ENCODE peak calls at places on chromosomes 12 and 14, in nine cellular contexts. K is neural crest cell, H is choroid plexus epithelial cell, E is heart left ventricle, L is foreskin fibroblast, A is epithelial cell of esophagus, V is A549, J is thoracic aorta, B is uterus. S is an unnamed sample.
A peak's percentile ranks its signal among the peaks of the same experiment; 100 is the strongest.

GRCh38 chr12:123960856-123961255 is 11.8 kb downstream of the CCDC92 start:
- DNase-seq in B (no peak), L (peak; percentile 35), H (no peak), J (no peak), E (no peak), K (no peak), V (no peak), A (no peak), S (no peak)

GRCh38 chr12:25529738-25530137 is 23.3 kb downstream of the LMNTD1 start:
- DNase-seq in B (no peak), A (peak; percentile 72), L (peak; percentile 42), V (no peak), E (no peak), K (no peak), H (peak; percentile 57), J (no peak), S (no peak)

GRCh38 chr12:49359671-49360070 is 7.6 kb upstream of the SPATS2 start:
- DNase-seq in L (no peak), H (no peak), A (no peak), E (no peak), B (no peak), J (no peak), K (no peak), V (no peak), S (no peak)

GRCh38 chr14:93137864-93138263 is 22.1 kb upstream of the ITPK1 start:
- DNase-seq in E (peak; percentile 36), J (no peak), K (no peak), B (peak; percentile 29), V (no peak), H (peak; percentile 34), L (no peak), A (peak; percentile 45), S (no peak)

GRCh38 chr12:67068773-67069450 is 200.2 kb upstream of the CAND1 start:
- DNase-seq in L (peak; percentile 29), H (peak; percentile 36), B (peak; percentile 27), J (no peak), A (peak; percentile 77), V (peak; percentile 37), K (peak; percentile 48), E (no peak), S (no peak)

GRCh38 chr12:132617822-132618682 is 524 bp upstream of the P2RX2 start:
- DNase-seq in H (no peak), A (no peak), J (no peak), V (no peak), B (no peak), L (no peak), K (no peak), E (no peak), S (no peak)

GRCh38 chr14:73252491-73253322 is 15.4 kb downstream of the PAPLN start:
- DNase-seq in B (no peak), H (no peak), E (no peak), A (no peak), K (no peak), J (no peak), L (no peak), V (no peak), S (no peak)

GRCh38 chr14:95386536-95386935 is 66.8 kb upstream of the CLMN start:
- DNase-seq in J (no peak), A (no peak), V (no peak), E (no peak), L (no peak), B (no peak), H (no peak), K (no peak), S (no peak)

GRCh38 chr14:96649327-96649601 is 147.1 kb downstream of the PAPOLA start:
- DNase-seq in E (no peak), J (no peak), A (no peak), H (no peak), B (no peak), L (no peak), V (no peak), K (no peak), S (no peak)

GRCh38 chr14:89616425-89617141 is 199.6 kb upstream of the FOXN3 start:
- DNase-seq in J (no peak), B (no peak), L (no peak), K (no peak), V (no peak), A (no peak), H (peak; percentile 77), E (no peak), S (no peak)

GRCh38 chr12:64895541-64895940 is 71.1 kb downstream of the TBC1D30 start:
- DNase-seq in L (peak; percentile 78), E (no peak), V (no peak), K (no peak), B (no peak), H (peak; percentile 19), J (no peak), A (peak; percentile 65), S (no peak)

GRCh38 chr14:46840971-46841729 is 189.6 kb upstream of the RPL10L start:
- DNase-seq in V (no peak), L (no peak), H (no peak), K (no peak), B (no peak), A (no peak), J (no peak), E (no peak), S (no peak)

GRCh38 chr12:60279224-60279623 is 683.4 kb downstream of the SLC16A7 start:
- DNase-seq in J (no peak), V (no peak), K (no peak), B (no peak), L (peak; percentile 35), E (no peak), A (peak; percentile 28), H (peak; percentile 33), S (no peak)

GRCh38 chr14:100898935-100899840 is 4.3 kb downstream of the RTL1 start:
- DNase-seq in A (no peak), V (no peak), E (no peak), L (no peak), H (peak; percentile 34), B (no peak), K (no peak), J (no peak), S (peak; percentile 15)

GRCh38 chr12:68237523-68238070 is 12.0 kb upstream of the IL26 start:
- DNase-seq in L (peak; percentile 38), J (no peak), E (no peak), H (peak; percentile 24), B (no peak), V (no peak), A (no peak), K (no peak), S (no peak)

GRCh38 chr14:59026086-59026485 is 162.4 kb upstream of the DAAM1 start:
- DNase-seq in A (no peak), H (no peak), K (no peak), V (no peak), J (no peak), B (no peak), L (peak; percentile 12), E (no peak), S (no peak)

GRCh38 chr14:59018978-59019377 is 169.5 kb upstream of the DAAM1 start:
- DNase-seq in L (no peak), A (peak; percentile 9), E (no peak), V (no peak), B (no peak), H (peak; percentile 53), J (no peak), K (no peak), S (no peak)

GRCh38 chr14:59020382-59020781 is 168.1 kb upstream of the DAAM1 start:
- DNase-seq in V (no peak), B (no peak), J (no peak), A (peak; percentile 50), L (peak; percentile 18), K (no peak), H (peak; percentile 75), E (no peak), S (no peak)

GRCh38 chr14:59018460-59018859 is 170.0 kb upstream of the DAAM1 start:
- DNase-seq in L (no peak), K (no peak), J (no peak), E (no peak), V (no peak), B (no peak), A (no peak), H (no peak), S (no peak)

DNA sequence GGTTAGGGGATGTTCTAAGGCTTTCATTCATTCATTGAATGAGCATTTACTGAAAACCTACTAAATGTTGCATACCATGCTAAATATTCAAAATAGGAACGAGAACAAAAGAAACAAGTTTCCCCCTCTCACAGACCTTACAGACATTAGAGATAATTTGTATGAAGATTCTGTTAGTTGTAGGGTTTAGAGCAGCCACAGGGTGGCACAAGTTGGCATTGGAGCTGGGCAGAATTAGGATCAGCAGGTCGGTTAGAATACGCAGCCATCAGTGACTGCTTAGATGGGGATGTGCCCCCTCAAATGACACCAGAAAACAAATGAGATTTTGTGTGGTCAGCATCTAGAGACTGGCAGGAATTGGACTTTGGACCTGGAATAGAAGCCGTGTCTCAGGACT is 166.3 kb upstream of the DAAM1 start:
- DNase-seq in E (no peak), L (no peak), H (no peak), A (peak; percentile 34), K (no peak), B (no peak), J (no peak), V (no peak), S (no peak)
- TF ChIP-seq CTCF in E (no peak), L (no peak), H (peak; percentile 18), A (peak; percentile 52), K (no peak), B (no peak), J (no peak), V (peak; percentile 35), S (no peak)

GRCh38 chr12:74646831-74647230 is 109.2 kb downstream of the ATXN7L3B start:
- DNase-seq in B (no peak), K (no peak), L (no peak), E (no peak), J (no peak), A (peak; percentile 16), H (peak; percentile 14), V (no peak), S (no peak)
- TF ChIP-seq CTCF in B (no peak), K (peak; percentile 48), L (no peak), E (no peak), J (no peak), A (peak; percentile 32), H (no peak), V (peak; percentile 42), S (no peak)

DNA sequence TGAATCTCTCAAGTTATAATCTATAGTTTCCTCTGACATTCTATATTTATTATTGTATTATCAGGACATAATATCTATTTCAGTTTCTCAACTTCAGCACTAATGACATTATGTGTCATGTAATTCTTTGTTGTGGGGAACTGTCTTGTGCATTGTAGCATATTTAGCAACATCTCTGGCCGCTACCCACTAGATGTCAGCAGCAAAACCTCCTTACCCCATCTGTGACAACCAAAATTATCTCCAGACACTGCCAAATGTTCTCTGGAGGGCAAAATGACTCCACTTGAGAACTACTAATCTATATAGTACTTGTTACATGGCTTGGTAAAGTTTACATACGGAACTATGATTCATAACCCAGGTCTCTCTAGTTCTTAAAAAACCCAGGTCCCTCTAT is 110.2 kb downstream of the RASSF9 start:
- DNase-seq in B (no peak), K (no peak), L (peak; percentile 7), A (peak; percentile 11), H (peak; percentile 10), J (no peak), V (no peak), E (no peak), S (no peak)
- TF ChIP-seq CTCF in B (no peak), K (no peak), L (no peak), A (no peak), H (peak; percentile 8), J (no peak), V (no peak), E (no peak), S (no peak)

GRCh38 chr12:47634127-47634526 is 71.7 kb downstream of the RPAP3 start:
- DNase-seq in E (no peak), V (no peak), L (no peak), K (no peak), A (no peak), B (no peak), J (no peak), H (no peak), S (no peak)

GRCh38 chr12:47636908-47637780 is 68.7 kb downstream of the RPAP3 start:
- DNase-seq in B (no peak), J (no peak), H (peak; percentile 45), E (no peak), A (peak; percentile 71), K (peak; percentile 13), V (no peak), L (no peak), S (no peak)
- TF ChIP-seq CTCF in B (no peak), J (peak; percentile 30), H (peak; percentile 72), E (peak; percentile 26), A (peak; percentile 67), K (peak; percentile 58), V (peak; percentile 54), L (peak; percentile 37), S (no peak)